ENCODE peak calls at places on chromosomes 6 and 20, in seven cellular contexts. One of them, this sample, is unnamed.

GRCh38 chr20:59101956-59102355 is 59.4 kb upstream of the PRELID3B start:
- DNase-seq in effector CD4-positive, alpha-beta T cell: no peak
- DNase-seq in AG10803: no peak
- DNase-seq in GM23338: no peak
- DNase-seq in NCI-H1436 treated with DMSO at 0.1 percent for 48 hours: no peak
- DNase-seq in adrenal gland: no peak
- DNase-seq in activated CD4-positive, CD25-positive, alpha-beta regulatory T cell: no peak
- DNase-seq in this sample: no peak

GRCh38 chr6:30092852-30093543 is 17.4 kb upstream of the RNF39 start:
- DNase-seq in effector CD4-positive, alpha-beta T cell: no peak
- DNase-seq in AG10803: no peak
- DNase-seq in GM23338: no peak
- DNase-seq in NCI-H1436 treated with DMSO at 0.1 percent for 48 hours: no peak
- DNase-seq in adrenal gland: no peak
- DNase-seq in activated CD4-positive, CD25-positive, alpha-beta regulatory T cell: no peak
- DNase-seq in this sample: no peak

GRCh38 chr6:99821164-99821563 is 172.9 kb downstream of the MCHR2 start:
- DNase-seq in effector CD4-positive, alpha-beta T cell: no peak
- DNase-seq in AG10803: no peak
- DNase-seq in GM23338: no peak
- DNase-seq in NCI-H1436 treated with DMSO at 0.1 percent for 48 hours: no peak
- DNase-seq in adrenal gland: no peak
- DNase-seq in activated CD4-positive, CD25-positive, alpha-beta regulatory T cell: no peak
- DNase-seq in this sample: no peak

GRCh38 chr20:57544838-57545564 is 15.9 kb upstream of the PCK1 start:
- DNase-seq in effector CD4-positive, alpha-beta T cell: no peak
- DNase-seq in AG10803: no peak
- DNase-seq in GM23338: no peak
- DNase-seq in NCI-H1436 treated with DMSO at 0.1 percent for 48 hours: no peak
- DNase-seq in adrenal gland: no peak
- DNase-seq in activated CD4-positive, CD25-positive, alpha-beta regulatory T cell: no peak
- DNase-seq in this sample: no peak

GRCh38 chr20:10708342-10709185 is 34.8 kb upstream of the JAG1 start:
- DNase-seq in effector CD4-positive, alpha-beta T cell: no peak
- DNase-seq in AG10803: peak; percentile 58
- DNase-seq in GM23338: no peak
- DNase-seq in NCI-H1436 treated with DMSO at 0.1 percent for 48 hours: no peak
- DNase-seq in adrenal gland: no peak
- DNase-seq in activated CD4-positive, CD25-positive, alpha-beta regulatory T cell: no peak
- DNase-seq in this sample: no peak

GRCh38 chr6:74137910-74138309 is 441.9 kb downstream of the CD109 start:
- DNase-seq in effector CD4-positive, alpha-beta T cell: no peak
- DNase-seq in AG10803: peak; percentile 95
- DNase-seq in GM23338: peak; percentile 3
- DNase-seq in NCI-H1436 treated with DMSO at 0.1 percent for 48 hours: no peak
- DNase-seq in adrenal gland: no peak
- DNase-seq in activated CD4-positive, CD25-positive, alpha-beta regulatory T cell: no peak
- DNase-seq in this sample: no peak

GRCh38 chr20:45404438-45404837 is 3.7 kb upstream of the DBNDD2 start:
- DNase-seq in effector CD4-positive, alpha-beta T cell: no peak
- DNase-seq in AG10803: no peak
- DNase-seq in GM23338: no peak
- DNase-seq in NCI-H1436 treated with DMSO at 0.1 percent for 48 hours: no peak
- DNase-seq in adrenal gland: no peak
- DNase-seq in activated CD4-positive, CD25-positive, alpha-beta regulatory T cell: no peak
- DNase-seq in this sample: no peak

GRCh38 chr6:27422651-27423332 is 34.2 kb downstream of the ZNF391 start:
- DNase-seq in effector CD4-positive, alpha-beta T cell: no peak
- DNase-seq in AG10803: no peak
- DNase-seq in GM23338: peak; percentile 92
- DNase-seq in NCI-H1436 treated with DMSO at 0.1 percent for 48 hours: no peak
- DNase-seq in adrenal gland: no peak
- DNase-seq in activated CD4-positive, CD25-positive, alpha-beta regulatory T cell: no peak
- DNase-seq in this sample: no peak

GRCh38 chr6:100001915-100002388 is 7.9 kb upstream of the MCHR2 start:
- DNase-seq in effector CD4-positive, alpha-beta T cell: peak; percentile 8
- DNase-seq in AG10803: peak; percentile 70
- DNase-seq in GM23338: peak; percentile 72
- DNase-seq in NCI-H1436 treated with DMSO at 0.1 percent for 48 hours: peak; percentile 31
- DNase-seq in adrenal gland: peak; percentile 74
- DNase-seq in activated CD4-positive, CD25-positive, alpha-beta regulatory T cell: no peak
- DNase-seq in this sample: peak; percentile 2

GRCh38 chr20:58650181-58650775 is 805 bp upstream of the STX16 start:
- DNase-seq in effector CD4-positive, alpha-beta T cell: peak; percentile 21
- DNase-seq in AG10803: no peak
- DNase-seq in GM23338: peak; percentile 68
- DNase-seq in NCI-H1436 treated with DMSO at 0.1 percent for 48 hours: no peak
- DNase-seq in adrenal gland: peak; percentile 49
- DNase-seq in activated CD4-positive, CD25-positive, alpha-beta regulatory T cell: no peak
- DNase-seq in this sample: no peak

GRCh38 chr6:80460396-80460912 is 354.0 kb downstream of the BCKDHB start:
- DNase-seq in effector CD4-positive, alpha-beta T cell: no peak
- DNase-seq in AG10803: peak; percentile 24
- DNase-seq in GM23338: no peak
- DNase-seq in NCI-H1436 treated with DMSO at 0.1 percent for 48 hours: no peak
- DNase-seq in adrenal gland: no peak
- DNase-seq in activated CD4-positive, CD25-positive, alpha-beta regulatory T cell: no peak
- DNase-seq in this sample: no peak

GRCh38 chr20:38084425-38084951 is 50.9 kb downstream of the RPRD1B start:
- DNase-seq in effector CD4-positive, alpha-beta T cell: no peak
- DNase-seq in AG10803: peak; percentile 77
- DNase-seq in GM23338: no peak
- DNase-seq in NCI-H1436 treated with DMSO at 0.1 percent for 48 hours: no peak
- DNase-seq in adrenal gland: no peak
- DNase-seq in activated CD4-positive, CD25-positive, alpha-beta regulatory T cell: no peak
- DNase-seq in this sample: no peak

GRCh38 chr6:146650799-146651481 is 52.2 kb downstream of the ADGB start:
- DNase-seq in effector CD4-positive, alpha-beta T cell: no peak
- DNase-seq in AG10803: peak; percentile 46
- DNase-seq in GM23338: no peak
- DNase-seq in NCI-H1436 treated with DMSO at 0.1 percent for 48 hours: no peak
- DNase-seq in adrenal gland: no peak
- DNase-seq in activated CD4-positive, CD25-positive, alpha-beta regulatory T cell: no peak
- DNase-seq in this sample: no peak

GRCh38 chr6:28589952-28590340 is 64.3 kb downstream of the GPX5 start:
- DNase-seq in effector CD4-positive, alpha-beta T cell: no peak
- DNase-seq in AG10803: no peak
- DNase-seq in GM23338: peak; percentile 45
- DNase-seq in NCI-H1436 treated with DMSO at 0.1 percent for 48 hours: no peak
- DNase-seq in adrenal gland: no peak
- DNase-seq in activated CD4-positive, CD25-positive, alpha-beta regulatory T cell: no peak
- DNase-seq in this sample: no peak

GRCh38 chr20:6769953-6770831 is 2.7 kb downstream of the BMP2 start:
- DNase-seq in effector CD4-positive, alpha-beta T cell: no peak
- DNase-seq in AG10803: peak; percentile 8
- DNase-seq in GM23338: peak; percentile 63
- DNase-seq in NCI-H1436 treated with DMSO at 0.1 percent for 48 hours: no peak
- DNase-seq in adrenal gland: no peak
- DNase-seq in activated CD4-positive, CD25-positive, alpha-beta regulatory T cell: no peak
- DNase-seq in this sample: no peak

GRCh38 chr20:40710608-40711007 is 21.6 kb upstream of the MAFB start:
- DNase-seq in effector CD4-positive, alpha-beta T cell: no peak
- DNase-seq in AG10803: no peak
- DNase-seq in GM23338: no peak
- DNase-seq in NCI-H1436 treated with DMSO at 0.1 percent for 48 hours: no peak
- DNase-seq in adrenal gland: no peak
- DNase-seq in activated CD4-positive, CD25-positive, alpha-beta regulatory T cell: no peak
- DNase-seq in this sample: no peak

This sample was measured in NCI-H187.